ENCODE peak calls at places on chromosomes 4 and X, in seven cellular contexts. One of them, this sample, is unnamed.

GRCh38 chrX:22192419-22193086 is 80.2 kb upstream of the CBLL2 start:
- DNase-seq in H1: peak; percentile 9
- DNase-seq in K562: peak; percentile 63
- DNase-seq in HepG2: peak; percentile 38
- DNase-seq in GM12878: peak; percentile 3
- DNase-seq in SK-N-SH: peak; percentile 47
- DNase-seq in HCT116: peak; percentile 36
- DNase-seq in this sample: peak; percentile 84

GRCh38 chrX:53678667-53679066 is 7.9 kb downstream of the HUWE1 start:
- DNase-seq in K562: peak; percentile 29
- DNase-seq in HepG2: no peak
- DNase-seq in H1: no peak
- DNase-seq in HCT116: no peak
- DNase-seq in SK-N-SH: no peak
- DNase-seq in GM12878: no peak
- DNase-seq in this sample: no peak

GRCh38 chr4:105637409-105638258 is 70.9 kb downstream of the INTS12 start:
- DNase-seq in SK-N-SH: peak; percentile 4
- DNase-seq in H1: no peak
- DNase-seq in HepG2: peak; percentile 4
- DNase-seq in HCT116: no peak
- DNase-seq in K562: peak; percentile 42
- DNase-seq in GM12878: peak; percentile 45
- DNase-seq in this sample: no peak

GRCh38 chr4:70518716-70519115 is 347 bp downstream of the AMTN start:
- DNase-seq in HCT116: no peak
- DNase-seq in H1: no peak
- DNase-seq in GM12878: no peak
- DNase-seq in K562: no peak
- DNase-seq in SK-N-SH: no peak
- DNase-seq in HepG2: no peak
- DNase-seq in this sample: no peak

GRCh38 chr4:148634476-148634875 is 192.3 kb upstream of the NR3C2 start:
- DNase-seq in SK-N-SH: no peak
- DNase-seq in H1: no peak
- DNase-seq in HCT116: no peak
- DNase-seq in GM12878: no peak
- DNase-seq in K562: no peak
- DNase-seq in HepG2: no peak
- DNase-seq in this sample: no peak

GRCh38 chrX:136880003-136880451 is 498 bp downstream of the RBMX start:
- DNase-seq in HepG2: no peak
- DNase-seq in GM12878: no peak
- DNase-seq in K562: peak; percentile 53
- DNase-seq in SK-N-SH: peak; percentile 18
- DNase-seq in H1: no peak
- DNase-seq in HCT116: no peak
- DNase-seq in this sample: no peak

GRCh38 chrX:153334654-153335295 is 822 bp downstream of the ZNF275 start:
- DNase-seq in HCT116: no peak
- DNase-seq in SK-N-SH: no peak
- DNase-seq in GM12878: no peak
- DNase-seq in K562: no peak
- DNase-seq in HepG2: no peak
- DNase-seq in H1: no peak
- DNase-seq in this sample: no peak

GRCh38 chr4:41991916-41992767 is 1.8 kb downstream of the SLC30A9 start:
- DNase-seq in H1: no peak
- DNase-seq in SK-N-SH: no peak
- DNase-seq in GM12878: no peak
- DNase-seq in HCT116: no peak
- DNase-seq in K562: peak; percentile 42
- DNase-seq in HepG2: peak; percentile 25
- DNase-seq in this sample: no peak

GRCh38 chr4:128715616-128716015 is 93.9 kb upstream of the JADE1 start:
- DNase-seq in H1: no peak
- DNase-seq in HepG2: no peak
- DNase-seq in K562: no peak
- DNase-seq in GM12878: no peak
- DNase-seq in SK-N-SH: no peak
- DNase-seq in HCT116: no peak
- DNase-seq in this sample: no peak

GRCh38 chr4:87359258-87359657 is 31.7 kb downstream of the HSD17B11 start:
- DNase-seq in GM12878: no peak
- DNase-seq in HepG2: no peak
- DNase-seq in HCT116: no peak
- DNase-seq in K562: no peak
- DNase-seq in H1: no peak
- DNase-seq in SK-N-SH: no peak
- DNase-seq in this sample: no peak

GRCh38 chrX:106912864-106913263 is 7.3 kb upstream of the CLDN2 start:
- DNase-seq in HepG2: no peak
- DNase-seq in HCT116: no peak
- DNase-seq in H1: no peak
- DNase-seq in K562: no peak
- DNase-seq in GM12878: no peak
- DNase-seq in SK-N-SH: no peak
- DNase-seq in this sample: no peak

GRCh38 chrX:106919932-106920452 is at the start of gene CLDN2:
- DNase-seq in HCT116: no peak
- DNase-seq in HepG2: peak; percentile 23
- DNase-seq in H1: peak; percentile 31
- DNase-seq in GM12878: no peak
- DNase-seq in SK-N-SH: no peak
- DNase-seq in K562: no peak
- DNase-seq in this sample: no peak

GRCh38 chrX:106921637-106922036 is 1.4 kb downstream of the CLDN2 start:
- DNase-seq in K562: no peak
- DNase-seq in H1: no peak
- DNase-seq in SK-N-SH: no peak
- DNase-seq in GM12878: no peak
- DNase-seq in HepG2: no peak
- DNase-seq in HCT116: no peak
- DNase-seq in this sample: no peak

GRCh38 chrX:106917830-106918500 is 2.2 kb upstream of the CLDN2 start:
- DNase-seq in H1: no peak
- DNase-seq in K562: no peak
- DNase-seq in SK-N-SH: no peak
- DNase-seq in HepG2: no peak
- DNase-seq in HCT116: peak; percentile 88
- DNase-seq in GM12878: no peak
- DNase-seq in this sample: no peak
- TF ChIP-seq JUND in H1: no peak
- TF ChIP-seq JUND in K562: no peak
- TF ChIP-seq JUND in SK-N-SH: peak; percentile 58
- TF ChIP-seq JUND in HepG2: no peak
- TF ChIP-seq JUND in HCT116: peak; percentile 62
- TF ChIP-seq JUND in GM12878: no peak
- TF ChIP-seq JUND in this sample: no peak

GRCh38 chrX:456146-456545 is 69.4 kb upstream of the PPP2R3B start:
- DNase-seq in HCT116: no peak
- DNase-seq in SK-N-SH: no peak
- DNase-seq in K562: no peak
- DNase-seq in H1: no peak
- DNase-seq in HepG2: no peak
- DNase-seq in GM12878: no peak
- DNase-seq in this sample: no peak
- TF ChIP-seq JUND in HCT116: no peak
- TF ChIP-seq JUND in SK-N-SH: no peak
- TF ChIP-seq JUND in K562: no peak
- TF ChIP-seq JUND in H1: no peak
- TF ChIP-seq JUND in HepG2: no peak
- TF ChIP-seq JUND in GM12878: no peak
- TF ChIP-seq JUND in this sample: no peak

GRCh38 chrX:140701480-140701879 is 8.1 kb upstream of the LINC00632 start:
- DNase-seq in H1: no peak
- DNase-seq in HepG2: no peak
- DNase-seq in SK-N-SH: peak; percentile 30
- DNase-seq in K562: peak; percentile 10
- DNase-seq in GM12878: no peak
- DNase-seq in HCT116: no peak
- DNase-seq in this sample: peak; percentile 45
- TF ChIP-seq JUND in H1: no peak
- TF ChIP-seq JUND in HepG2: no peak
- TF ChIP-seq JUND in SK-N-SH: no peak
- TF ChIP-seq JUND in K562: no peak
- TF ChIP-seq JUND in GM12878: no peak
- TF ChIP-seq JUND in HCT116: no peak
- TF ChIP-seq JUND in this sample: no peak

GRCh38 chrX:10350991-10351390 is 194.2 kb downstream of the CLCN4 start:
- DNase-seq in K562: no peak
- DNase-seq in H1: no peak
- DNase-seq in SK-N-SH: no peak
- DNase-seq in HepG2: no peak
- DNase-seq in HCT116: no peak
- DNase-seq in GM12878: no peak
- DNase-seq in this sample: no peak

GRCh38 chrX:10352536-10352935 is 195.8 kb downstream of the CLCN4 start:
- DNase-seq in HepG2: no peak
- DNase-seq in H1: no peak
- DNase-seq in GM12878: no peak
- DNase-seq in K562: no peak
- DNase-seq in SK-N-SH: no peak
- DNase-seq in HCT116: no peak
- DNase-seq in this sample: no peak

GRCh38 chrX:10360121-10360520 is 203.3 kb downstream of the CLCN4 start:
- DNase-seq in SK-N-SH: peak; percentile 39
- DNase-seq in HepG2: no peak
- DNase-seq in K562: no peak
- DNase-seq in H1: no peak
- DNase-seq in HCT116: no peak
- DNase-seq in GM12878: no peak
- DNase-seq in this sample: no peak

GRCh38 chrX:10356979-10357378 is 200.2 kb downstream of the CLCN4 start:
- DNase-seq in K562: no peak
- DNase-seq in SK-N-SH: no peak
- DNase-seq in HepG2: no peak
- DNase-seq in GM12878: no peak
- DNase-seq in H1: no peak
- DNase-seq in HCT116: no peak
- DNase-seq in this sample: no peak
- TF ChIP-seq JUND in K562: no peak
- TF ChIP-seq JUND in SK-N-SH: no peak
- TF ChIP-seq JUND in HepG2: no peak
- TF ChIP-seq JUND in GM12878: no peak
- TF ChIP-seq JUND in H1: no peak
- TF ChIP-seq JUND in HCT116: no peak
- TF ChIP-seq JUND in this sample: no peak

DNA sequence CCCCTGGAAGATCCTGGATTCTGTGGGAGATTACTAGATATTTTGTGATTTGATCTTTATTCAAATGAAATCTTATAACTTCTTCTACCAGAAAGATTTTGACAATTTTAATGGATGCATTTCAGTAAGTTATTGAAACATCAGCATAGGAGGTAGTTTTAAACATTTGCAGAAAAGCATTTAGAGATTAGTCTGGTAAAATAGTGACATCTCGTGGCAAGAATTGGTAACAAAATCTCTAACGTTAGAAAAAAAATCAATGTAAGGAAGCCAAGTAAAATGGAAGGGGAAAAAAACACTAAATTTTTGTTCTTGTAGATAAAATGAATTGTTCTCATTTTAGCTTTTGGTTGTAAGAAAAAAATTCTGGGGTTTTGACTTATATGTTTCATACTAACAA is 73.3 kb downstream of the TASL start:
- DNase-seq in SK-N-SH: peak; percentile 8
- DNase-seq in HepG2: peak; percentile 20
- DNase-seq in GM12878: peak; percentile 5
- DNase-seq in HCT116: peak; percentile 16
- DNase-seq in K562: peak; percentile 22
- DNase-seq in H1: no peak
- DNase-seq in this sample: peak; percentile 61
- TF ChIP-seq JUND in SK-N-SH: no peak
- TF ChIP-seq JUND in HepG2: no peak
- TF ChIP-seq JUND in GM12878: no peak
- TF ChIP-seq JUND in HCT116: no peak
- TF ChIP-seq JUND in K562: no peak
- TF ChIP-seq JUND in H1: no peak
- TF ChIP-seq JUND in this sample: no peak

GRCh38 chr4:186029731-186030421 is 39.1 kb upstream of the TLR3 start:
- DNase-seq in GM12878: no peak
- DNase-seq in K562: no peak
- DNase-seq in H1: no peak
- DNase-seq in HepG2: no peak
- DNase-seq in SK-N-SH: peak; percentile 73
- DNase-seq in HCT116: no peak
- DNase-seq in this sample: no peak
- TF ChIP-seq JUND in GM12878: no peak
- TF ChIP-seq JUND in K562: no peak
- TF ChIP-seq JUND in H1: no peak
- TF ChIP-seq JUND in HepG2: no peak
- TF ChIP-seq JUND in SK-N-SH: no peak
- TF ChIP-seq JUND in HCT116: no peak
- TF ChIP-seq JUND in this sample: no peak

GRCh38 chrX:134146493-134146892 is 90.5 kb upstream of the CCDC160 start:
- DNase-seq in H1: no peak
- DNase-seq in HCT116: no peak
- DNase-seq in SK-N-SH: no peak
- DNase-seq in HepG2: peak; percentile 30
- DNase-seq in K562: peak; percentile 3
- DNase-seq in GM12878: no peak
- DNase-seq in this sample: no peak

GRCh38 chrX:134139090-134139489 is 97.9 kb upstream of the CCDC160 start:
- DNase-seq in GM12878: no peak
- DNase-seq in HepG2: no peak
- DNase-seq in HCT116: no peak
- DNase-seq in H1: no peak
- DNase-seq in K562: no peak
- DNase-seq in SK-N-SH: no peak
- DNase-seq in this sample: no peak

GRCh38 chrX:134148293-134148692 is 88.7 kb upstream of the CCDC160 start:
- DNase-seq in SK-N-SH: no peak
- DNase-seq in H1: no peak
- DNase-seq in HepG2: no peak
- DNase-seq in GM12878: no peak
- DNase-seq in K562: no peak
- DNase-seq in HCT116: no peak
- DNase-seq in this sample: no peak

GRCh38 chrX:134144231-134144630 is 92.8 kb upstream of the CCDC160 start:
- DNase-seq in H1: no peak
- DNase-seq in K562: peak; percentile 8
- DNase-seq in GM12878: no peak
- DNase-seq in SK-N-SH: peak; percentile 5
- DNase-seq in HCT116: peak; percentile 1
- DNase-seq in HepG2: peak; percentile 25
- DNase-seq in this sample: peak; percentile 22
- TF ChIP-seq JUND in H1: no peak
- TF ChIP-seq JUND in K562: no peak
- TF ChIP-seq JUND in GM12878: no peak
- TF ChIP-seq JUND in SK-N-SH: no peak
- TF ChIP-seq JUND in HCT116: no peak
- TF ChIP-seq JUND in HepG2: no peak
- TF ChIP-seq JUND in this sample: no peak

This sample was measured in T47D.